ENCODE peak calls at places on chromosomes 5 and 9, in ten cellular contexts. Y is transverse colon; H is PC-3; X is effector memory CD4-positive, alpha-beta T cell; M is thoracic aorta; U is mucosa of descending colon; N is uterus; Q is ascending aorta; L is HCT116; O is fibroblast of lung. E is an unnamed sample. For H3K4me1, the result is how much of the 10 kb centered on the place peaks cover.

GRCh38 chr5:52989025-52989780 is at the start of gene ITGA2:
- DNase-seq in U (peak), X (no peak), L (peak), Y (peak), N (peak), H (peak), O (peak), M (no peak), Q (peak), E (peak)

GRCh38 chr5:74594172-74595040 is 46.1 kb downstream of the ENC1 start:
- DNase-seq in L (no peak), M (no peak), H (no peak), U (no peak), X (no peak), O (no peak), Q (no peak), N (no peak), Y (no peak), E (no peak)

GRCh38 chr5:165525268-165525667 is 2019.8 kb downstream of the MAT2B start:
- DNase-seq in Q (no peak), N (no peak), H (peak), Y (no peak), M (no peak), X (no peak), L (no peak), O (peak), U (no peak), E (no peak)

GRCh38 chr5:81269751-81270686 is 31.4 kb upstream of the ZCCHC9 start:
- DNase-seq in N (no peak), O (no peak), Q (no peak), H (peak), X (no peak), M (no peak), Y (no peak), L (no peak), U (no peak), E (no peak)

GRCh38 chr5:148063861-148064260 is at the start of gene SPINK5:
- DNase-seq in M (no peak), U (no peak), X (no peak), Y (no peak), Q (no peak), N (no peak), H (peak), L (no peak), O (no peak), E (no peak)

GRCh38 chr5:157269165-157269671 is 3.3 kb downstream of the CYFIP2 start:
- DNase-seq in O (no peak), M (no peak), X (peak), U (no peak), L (no peak), Q (no peak), N (no peak), H (no peak), Y (no peak), E (no peak)

GRCh38 chr9:127089639-127090081 is 32.8 kb downstream of the ANGPTL2 start:
- DNase-seq in H (no peak), X (no peak), M (no peak), U (no peak), N (no peak), Q (no peak), Y (no peak), O (no peak), L (no peak), E (no peak)

GRCh38 chr5:128469924-128470323 is 68.1 kb downstream of the FBN2 start:
- DNase-seq in Y (no peak), N (no peak), U (no peak), M (no peak), H (no peak), X (no peak), O (no peak), L (no peak), Q (no peak), E (no peak)

GRCh38 chr9:591292-591691 is 250.2 kb upstream of the DMRT1 start:
- DNase-seq in L (no peak), H (peak), N (no peak), X (no peak), U (peak), M (no peak), Q (no peak), O (no peak), Y (peak), E (no peak)

GRCh38 chr5:124504081-124504916 is 242.1 kb downstream of the ZNF608 start:
- DNase-seq in L (no peak), H (no peak), U (no peak), X (no peak), N (no peak), O (no peak), M (no peak), Y (no peak), Q (no peak), E (no peak)

GRCh38 chr5:173907686-173908371 is 19.7 kb downstream of the CPEB4 start:
- DNase-seq in M (no peak), N (no peak), L (no peak), U (no peak), H (peak), X (no peak), Y (no peak), O (no peak), Q (no peak), E (no peak)

GRCh38 chr9:134814598-134815215 is 65.9 kb upstream of the FCN2 start:
- DNase-seq in O (peak), L (no peak), N (no peak), M (no peak), X (no peak), U (no peak), Y (no peak), H (peak), Q (no peak), E (no peak)

GRCh38 chr5:111226556-111226955 is 2.4 kb downstream of the CAMK4 start:
- DNase-seq in L (no peak), U (no peak), Y (no peak), N (no peak), M (no peak), O (no peak), X (no peak), H (no peak), Q (no peak), E (no peak)
- H3K4me3 ChIP-seq in L (no peak), U (no peak), Y (no peak), N (no peak), M (no peak), O (no peak), X (peak), H (no peak), Q (no peak), E (no peak)

GRCh38 chr5:14668247-14668646 is 3.7 kb downstream of the OTULIN start:
- DNase-seq in O (no peak), U (no peak), N (no peak), H (no peak), L (no peak), Y (no peak), Q (no peak), M (no peak), X (no peak), E (no peak)
- H3K4me1 ChIP-seq in O (under half), U (under half), N (under half), H (under half), L (under half), Y (half or more), Q (under half), M (half or more), X (half or more), E (half or more)

DNA sequence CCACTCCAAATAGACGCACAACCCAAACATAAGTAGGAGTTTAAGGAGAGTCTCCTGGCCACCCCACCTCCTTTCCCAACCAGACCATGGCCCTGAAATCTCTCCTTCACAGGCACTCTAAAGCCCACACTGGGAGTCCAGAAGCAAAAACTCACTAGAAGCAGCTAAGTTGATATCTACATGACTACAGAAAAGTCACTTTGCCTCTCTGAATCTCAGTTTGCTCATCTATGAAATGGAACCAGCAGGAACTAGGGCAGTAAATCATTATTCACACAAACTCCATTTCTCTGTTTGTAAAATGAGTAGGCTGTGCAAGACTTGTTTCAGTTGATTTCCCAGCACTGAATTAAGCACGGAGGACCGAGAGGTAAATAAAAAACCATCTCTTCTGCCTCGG is 4.1 kb upstream of the WWC1 start:
- DNase-seq in Q (no peak), N (no peak), M (no peak), Y (no peak), U (no peak), O (no peak), X (no peak), H (no peak), L (no peak), E (no peak)
- H3K4me3 ChIP-seq in Q (no peak), N (no peak), M (no peak), Y (no peak), U (no peak), O (no peak), X (no peak), H (no peak), L (no peak), E (no peak)

DNA sequence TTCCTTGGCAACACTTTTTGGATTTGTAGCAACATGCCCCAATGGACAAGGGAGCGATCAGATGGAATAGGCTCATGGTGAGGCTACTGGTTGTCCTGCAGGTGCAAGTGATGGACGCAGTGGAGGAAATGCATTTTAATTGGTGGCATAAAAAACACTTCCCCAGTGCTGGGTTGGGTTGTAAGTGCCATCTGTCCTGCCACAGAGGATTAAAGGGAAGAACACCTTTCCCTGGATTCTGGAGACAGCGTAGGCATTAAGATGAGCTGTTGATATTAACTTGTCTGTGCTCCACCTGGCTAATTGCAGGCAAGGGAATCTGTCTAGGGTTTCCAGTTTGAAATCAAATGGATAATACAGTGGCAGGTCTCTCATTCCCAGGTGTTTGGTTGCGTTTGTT is 173.4 kb downstream of the ZNF462 start:
- DNase-seq in O (no peak), Y (no peak), N (no peak), H (no peak), U (no peak), X (no peak), Q (no peak), L (no peak), M (no peak), E (no peak)
- H3K4me1 ChIP-seq in O (under half), Y (under half), N (under half), H (under half), U (under half), X (under half), Q (under half), L (under half), M (under half), E (under half)

GRCh38 chr9:131279196-131279926 is 3.1 kb upstream of the FAM78A start:
- DNase-seq in U (no peak), X (no peak), M (no peak), N (no peak), Y (no peak), O (no peak), L (no peak), Q (no peak), H (no peak), E (no peak)

GRCh38 chr9:131277673-131278420 is 1.5 kb upstream of the FAM78A start:
- DNase-seq in Q (peak), H (peak), M (peak), U (peak), X (peak), L (peak), O (peak), Y (peak), N (peak), E (peak)

GRCh38 chr9:131276891-131277672 is 772 bp upstream of the FAM78A start:
- DNase-seq in Q (no peak), L (no peak), Y (no peak), H (no peak), M (no peak), U (peak), O (no peak), N (no peak), X (peak), E (peak)

GRCh38 chr9:131279927-131280530 is 3.7 kb upstream of the FAM78A start:
- DNase-seq in L (no peak), U (no peak), M (no peak), Q (no peak), Y (no peak), X (no peak), N (no peak), O (no peak), H (no peak), E (no peak)

GRCh38 chr9:131278421-131279111 is 2.3 kb upstream of the FAM78A start:
- DNase-seq in L (no peak), X (peak), O (no peak), Y (no peak), Q (no peak), U (peak), M (no peak), N (no peak), H (no peak), E (peak)
- H3K4me3 ChIP-seq in L (peak), X (peak), O (no peak), Y (peak), Q (peak), U (no peak), M (peak), N (no peak), H (no peak), E (peak)

GRCh38 chr5:100779669-100780375 is 123.3 kb downstream of the ST8SIA4 start:
- DNase-seq in Q (peak), H (no peak), U (no peak), N (no peak), X (no peak), L (no peak), Y (peak), O (no peak), M (no peak), E (no peak)
- H3K4me1 ChIP-seq in Q (under half), H (under half), U (under half), N (under half), X (under half), L (under half), Y (under half), O (under half), M (under half), E (half or more)